ENCODE peak calls at places on chromosomes 12 and 14, in eight cellular contexts. U, E, O, G, V, J, M and D are unnamed samples.

GRCh38 chr14:96567289-96567899 is 65.2 kb downstream of the PAPOLA start:
- DNase-seq in G (peak), O (peak), J (no peak), U (peak), V (peak), M (peak), E (no peak), D (peak)

GRCh38 chr12:46522141-46522540 is 149.6 kb upstream of the SLC38A2 start:
- DNase-seq in J (no peak), E (no peak), G (no peak), V (no peak), M (no peak), U (no peak), O (no peak), D (no peak)

GRCh38 chr14:91417134-91417982 is at the start of gene CCDC88C:
- DNase-seq in M (peak), V (no peak), U (peak), E (peak), J (no peak), O (peak), G (peak), D (no peak)

GRCh38 chr12:62537544-62537943 is 70.9 kb downstream of the MON2 start:
- DNase-seq in O (peak), U (no peak), E (no peak), G (peak), J (no peak), M (peak), V (peak), D (peak)

GRCh38 chr14:22387776-22388241 is 201.2 kb downstream of the DAD1 start:
- DNase-seq in O (peak), M (no peak), U (no peak), J (no peak), G (no peak), V (no peak), E (no peak), D (no peak)

GRCh38 chr14:61756135-61756534 is 6.1 kb upstream of the SNAPC1 start:
- DNase-seq in G (no peak), E (no peak), U (no peak), M (no peak), O (peak), V (peak), J (no peak), D (peak)

GRCh38 chr14:99043756-99044155 is 228.2 kb downstream of the BCL11B start:
- DNase-seq in J (no peak), O (no peak), U (no peak), V (no peak), E (no peak), M (no peak), G (no peak), D (no peak)

GRCh38 chr12:92363295-92364146 is 217.9 kb upstream of the BTG1 start:
- DNase-seq in E (peak), J (no peak), G (no peak), O (peak), V (peak), M (no peak), U (peak), D (peak)

GRCh38 chr12:124518051-124518932 is 49.1 kb downstream of the NCOR2 start:
- DNase-seq in U (no peak), M (peak), E (no peak), V (peak), G (peak), J (peak), O (peak), D (peak)

GRCh38 chr14:58882577-58883018 is 244.8 kb downstream of the DACT1 start:
- DNase-seq in O (peak), J (no peak), U (no peak), V (peak), G (no peak), E (no peak), M (no peak), D (peak)

GRCh38 chr12:93539821-93540220 is 32.7 kb upstream of the SOCS2 start:
- DNase-seq in U (no peak), M (no peak), V (no peak), G (no peak), O (no peak), J (no peak), E (no peak), D (no peak)

GRCh38 chr14:53002576-53002975 is 51.7 kb upstream of the FERMT2 start:
- DNase-seq in E (no peak), J (no peak), G (no peak), V (peak), U (no peak), M (no peak), O (no peak), D (no peak)

GRCh38 chr12:116892318-116892717 is 11.1 kb upstream of the HRK start:
- DNase-seq in U (no peak), G (peak), E (no peak), J (no peak), O (no peak), V (no peak), M (no peak), D (no peak)

GRCh38 chr14:67674139-67674479 is 323 bp downstream of the VTI1B start:
- DNase-seq in M (peak), G (peak), V (peak), E (peak), U (peak), J (peak), O (peak), D (peak)

GRCh38 chr14:71400821-71401447 is 493.7 kb downstream of the PCNX1 start:
- DNase-seq in J (no peak), V (peak), G (peak), U (no peak), O (peak), E (no peak), M (no peak), D (peak)

GRCh38 chr12:42284876-42285275 is 41.0 kb downstream of the ZCRB1 start:
- DNase-seq in G (no peak), O (no peak), M (no peak), U (no peak), V (peak), J (no peak), E (no peak), D (peak)

GRCh38 chr14:103518416-103519042 is 4.1 kb downstream of the CKB start:
- DNase-seq in J (peak), V (peak), U (peak), E (peak), G (peak), M (peak), O (no peak), D (peak)

GRCh38 chr12:9244894-9245293 is 36.7 kb upstream of the PZP start:
- DNase-seq in O (no peak), U (peak), M (peak), G (peak), J (peak), E (no peak), V (no peak), D (no peak)

GRCh38 chr14:90419200-90419599 is 22.4 kb downstream of the CALM1 start:
- DNase-seq in M (peak), U (no peak), G (peak), O (peak), J (peak), V (peak), E (no peak), D (peak)

GRCh38 chr14:22485178-22485577 is 103.8 kb downstream of the DAD1 start:
- DNase-seq in G (no peak), O (peak), M (no peak), U (no peak), J (no peak), V (peak), E (no peak), D (no peak)

GRCh38 chr14:104214411-104214810 is 76.0 kb downstream of the KIF26A start:
- DNase-seq in M (no peak), U (no peak), V (no peak), E (no peak), G (no peak), J (no peak), O (no peak), D (no peak)

GRCh38 chr12:131753041-131753440 is 42.2 kb downstream of the SFSWAP start:
- DNase-seq in V (no peak), J (no peak), M (no peak), G (no peak), E (no peak), O (no peak), U (no peak), D (no peak)

GRCh38 chr12:123512838-123513665 is 20.5 kb downstream of the RILPL1 start:
- DNase-seq in V (no peak), G (peak), U (peak), E (no peak), M (no peak), J (no peak), O (no peak), D (no peak)

GRCh38 chr12:111451649-111452129 is 46.0 kb downstream of the SH2B3 start:
- DNase-seq in M (peak), V (peak), O (peak), G (peak), E (no peak), U (peak), J (no peak), D (peak)

GRCh38 chr14:61476737-61477410 is 155.5 kb downstream of the PRKCH start:
- DNase-seq in U (no peak), G (peak), M (peak), O (peak), V (peak), J (no peak), E (peak), D (peak)

GRCh38 chr12:57605308-57606015 is 838 bp downstream of the DTX3 start:
- DNase-seq in V (no peak), O (no peak), J (no peak), E (no peak), U (peak), M (no peak), G (no peak), D (no peak)

GRCh38 chr12:109387425-109388166 is 39.9 kb downstream of the MYO1H start:
- DNase-seq in J (no peak), V (peak), E (no peak), M (peak), G (peak), O (peak), U (peak), D (peak)

GRCh38 chr12:28574746-28575592 is 384.7 kb downstream of the CCDC91 start:
- DNase-seq in G (peak), O (no peak), M (no peak), V (no peak), U (no peak), J (no peak), E (no peak), D (no peak)

DNA sequence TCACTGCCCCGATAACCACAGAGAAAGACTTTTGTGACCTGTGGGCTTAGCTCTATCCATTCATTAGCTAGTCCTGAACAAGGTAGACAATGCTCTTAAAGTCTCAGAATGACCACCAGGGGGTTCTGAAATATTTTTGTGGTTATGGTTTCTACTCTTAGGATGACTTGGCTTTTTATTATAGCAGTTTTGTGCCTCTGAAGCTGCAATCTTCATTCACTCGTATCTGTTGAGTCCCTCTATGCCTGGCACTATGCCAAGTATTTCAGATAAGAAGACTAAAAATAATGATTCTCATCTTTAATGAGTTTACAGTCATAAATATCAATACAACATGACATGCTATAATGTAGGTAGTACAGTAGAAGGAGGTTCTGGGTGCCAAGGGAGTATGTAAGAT is 130.8 kb upstream of the TRHDE start:
- DNase-seq in G (no peak), E (no peak), U (peak), V (peak), M (no peak), J (no peak), O (peak), D (peak)
- TF ChIP-seq CTCF in G (no peak), E (no peak), U (no peak), V (peak), M (peak), J (no peak), O (peak), D (no peak)

DNA sequence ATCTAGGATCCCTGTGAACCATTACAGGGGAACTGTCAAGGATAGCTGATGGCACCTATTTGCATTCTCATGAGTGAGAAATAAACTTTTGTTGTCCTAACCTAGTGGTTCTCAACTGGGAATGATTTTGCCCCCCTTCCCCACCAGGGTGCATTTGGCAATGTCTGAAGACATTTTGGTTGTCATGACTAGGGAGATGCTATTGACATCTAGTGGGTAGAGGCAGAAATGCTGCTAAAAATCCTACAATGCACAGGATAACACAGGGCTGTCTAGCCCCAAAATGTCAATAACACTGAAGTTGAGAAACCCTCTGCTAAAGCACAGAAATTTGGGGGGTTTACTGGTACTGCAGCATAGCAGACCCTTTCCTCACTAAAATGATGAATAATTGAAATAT is 140.9 kb upstream of the SRRM4 start:
- DNase-seq in V (no peak), U (no peak), J (no peak), O (no peak), E (no peak), M (no peak), G (no peak), D (no peak)
- TF ChIP-seq CTCF in V (no peak), U (no peak), J (no peak), O (no peak), E (no peak), M (no peak), G (no peak), D (no peak)

GRCh38 chr12:53344487-53344823 is 8.3 kb upstream of the SP7 start:
- DNase-seq in E (no peak), V (no peak), M (no peak), J (no peak), G (no peak), O (no peak), U (no peak), D (no peak)
- TF ChIP-seq CTCF in E (no peak), V (no peak), M (no peak), J (no peak), G (no peak), O (no peak), U (no peak), D (no peak)

GRCh38 chr14:49598479-49599301 is at the start of gene LRR1:
- DNase-seq in J (peak), V (peak), G (peak), U (peak), O (peak), E (peak), M (peak), D (peak)
- TF ChIP-seq CTCF in J (no peak), V (peak), G (no peak), U (no peak), O (no peak), E (no peak), M (no peak), D (no peak)

GRCh38 chr12:66269757-66270383 is 32.4 kb upstream of the HELB start:
- DNase-seq in G (peak), M (peak), V (peak), J (no peak), E (no peak), O (peak), U (peak), D (peak)
- TF ChIP-seq CTCF in G (peak), M (peak), V (peak), J (peak), E (peak), O (peak), U (peak), D (peak)

DNA sequence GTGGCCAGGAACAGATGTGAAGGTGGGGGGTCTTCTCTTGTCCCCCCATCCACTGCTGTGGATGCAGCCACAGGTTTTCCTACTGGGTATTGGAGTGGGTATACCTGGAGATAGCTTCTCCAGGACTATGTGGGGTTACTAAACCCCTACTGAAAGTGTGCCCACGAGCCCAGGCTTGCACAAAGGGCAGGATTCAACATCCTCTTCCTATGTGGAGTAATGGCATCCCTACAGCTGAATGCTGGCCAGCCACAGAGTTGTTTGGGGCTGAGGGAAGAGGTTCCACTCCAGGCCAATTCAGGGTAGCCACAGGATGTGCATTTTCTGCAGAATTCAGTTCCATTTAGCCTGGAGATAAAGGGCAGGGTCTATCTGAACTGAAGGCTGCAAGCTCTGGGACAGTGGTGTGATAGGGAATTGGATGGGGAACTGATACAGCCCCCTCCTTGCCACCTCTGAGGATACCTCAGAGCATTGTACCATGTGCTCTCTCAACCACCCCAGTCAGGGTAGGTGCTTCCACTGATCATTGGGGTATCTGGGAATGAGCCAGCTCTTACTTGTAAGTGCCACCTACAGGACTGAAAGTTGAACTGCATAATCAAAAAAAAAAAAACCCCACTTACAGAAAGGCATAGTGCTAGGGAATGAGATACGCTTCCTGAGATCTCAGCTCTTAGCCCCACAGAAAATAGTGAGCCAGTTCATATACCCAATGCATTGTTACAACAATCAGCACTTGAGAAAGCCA is 187.1 kb downstream of the KITLG start:
- DNase-seq in O (peak), M (peak), G (peak), U (peak), E (no peak), V (peak), J (no peak), D (peak)
- TF ChIP-seq CTCF in O (peak), M (peak), G (peak), U (no peak), E (no peak), V (peak), J (no peak), D (peak)